ENCODE peak calls at places on chromosome 16, in seven cellular contexts. E, L, K, A, U, H and W are unnamed samples.

GRCh38 chr16:49150341-49150740 is 131.3 kb downstream of the CBLN1 start:
- DNase-seq in E (no peak), L (no peak), K (no peak), A (no peak), U (no peak), H (no peak), W (no peak)

GRCh38 chr16:66295761-66296546 is 70.5 kb upstream of the CDH5 start:
- DNase-seq in E (no peak), L (no peak), K (no peak), A (no peak), U (no peak), H (no peak), W (no peak)

GRCh38 chr16:89599451-89599858 is 14.0 kb upstream of the DPEP1 start:
- DNase-seq in E (no peak), L (no peak), K (no peak), A (no peak), U (peak), H (no peak), W (no peak)

GRCh38 chr16:424033-424622 is 1.3 kb upstream of the RAB11FIP3 start:
- DNase-seq in E (peak), L (peak), K (no peak), A (peak), U (peak), H (peak), W (peak)

GRCh38 chr16:5036228-5037156 is 2.8 kb upstream of the NAGPA start:
- DNase-seq in E (no peak), L (peak), K (no peak), A (no peak), U (no peak), H (no peak), W (no peak)

GRCh38 chr16:70692481-70693203 is 6.8 kb upstream of the MTSS2 start:
- DNase-seq in E (no peak), L (no peak), K (no peak), A (no peak), U (no peak), H (no peak), W (no peak)

GRCh38 chr16:89633064-89633631 is 19.7 kb downstream of the DPEP1 start:
- DNase-seq in E (no peak), L (no peak), K (no peak), A (peak), U (peak), H (no peak), W (no peak)

GRCh38 chr16:20984019-20984418 is 83.4 kb downstream of the LYRM1 start:
- DNase-seq in E (no peak), L (no peak), K (no peak), A (no peak), U (no peak), H (no peak), W (no peak)

GRCh38 chr16:66521951-66522771 is 27.8 kb downstream of the TK2 start:
- DNase-seq in E (no peak), L (peak), K (no peak), A (peak), U (no peak), H (peak), W (no peak)

GRCh38 chr16:9595393-9595792 is 503.9 kb downstream of the HAPSTR1 start:
- DNase-seq in E (no peak), L (no peak), K (no peak), A (no peak), U (no peak), H (no peak), W (no peak)

GRCh38 chr16:54175169-54175551 is 111.4 kb downstream of the IRX3 start:
- DNase-seq in E (no peak), L (no peak), K (peak), A (no peak), U (no peak), H (no peak), W (no peak)

GRCh38 chr16:2160915-2161551 is 5.5 kb downstream of the TRAF7 start:
- DNase-seq in E (no peak), L (peak), K (no peak), A (no peak), U (peak), H (no peak), W (no peak)

GRCh38 chr16:89637379-89637778 is 20.1 kb downstream of the CHMP1A start:
- DNase-seq in E (no peak), L (no peak), K (no peak), A (no peak), U (no peak), H (no peak), W (no peak)

GRCh38 chr16:3485821-3486505 is 9.3 kb downstream of the C16orf90 start:
- DNase-seq in E (no peak), L (no peak), K (no peak), A (no peak), U (no peak), H (no peak), W (no peak)

GRCh38 chr16:67544329-67544841 is 15.8 kb downstream of the RIPOR1 start:
- DNase-seq in E (no peak), L (no peak), K (no peak), A (no peak), U (no peak), H (no peak), W (no peak)

GRCh38 chr16:59259074-59259963 is 525.2 kb upstream of the GOT2 start:
- DNase-seq in E (no peak), L (no peak), K (no peak), A (no peak), U (no peak), H (no peak), W (no peak)

GRCh38 chr16:84603115-84603816 is 14.6 kb downstream of the COTL1 start:
- DNase-seq in E (peak), L (peak), K (peak), A (peak), U (peak), H (peak), W (peak)

GRCh38 chr16:79170565-79171242 is 429.8 kb downstream of the MAF start:
- DNase-seq in E (peak), L (peak), K (no peak), A (no peak), U (no peak), H (peak), W (no peak)

GRCh38 chr16:21145738-21146137 is 4.9 kb downstream of the DNAH3 start:
- DNase-seq in E (no peak), L (no peak), K (no peak), A (no peak), U (no peak), H (no peak), W (no peak)

GRCh38 chr16:3536851-3537250 is 36.0 kb downstream of the CLUAP1 start:
- DNase-seq in E (no peak), L (no peak), K (no peak), A (no peak), U (no peak), H (no peak), W (no peak)

DNA sequence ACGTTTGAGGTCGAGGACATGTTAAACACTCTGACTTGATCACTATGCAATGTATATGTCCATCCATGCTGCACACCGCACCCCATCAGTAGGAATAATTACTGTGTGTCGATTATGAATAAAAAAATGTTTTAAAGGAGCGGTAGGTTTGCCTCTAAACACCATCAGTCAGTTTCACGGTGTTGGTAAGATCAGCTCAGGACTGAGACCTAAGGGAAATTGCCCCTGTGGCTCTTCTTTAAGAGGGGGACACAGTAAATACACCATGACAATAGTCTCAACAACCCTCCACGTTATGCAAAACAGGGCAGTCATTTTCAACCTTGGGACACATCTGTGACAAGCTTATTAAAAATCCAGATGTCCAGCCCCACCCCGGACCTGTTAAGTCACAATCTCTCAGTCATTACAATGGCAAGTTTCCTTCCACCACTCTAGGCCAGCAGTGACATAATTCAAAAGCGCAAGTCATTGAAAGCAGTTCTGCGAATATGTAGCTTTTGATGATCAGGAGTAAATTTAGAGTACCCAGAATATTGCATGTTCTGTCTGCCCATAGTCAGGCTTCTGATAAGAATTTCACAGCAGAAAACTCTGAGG is 1.2 kb downstream of the ATMIN start:
- DNase-seq in E (no peak), L (no peak), K (no peak), A (no peak), U (no peak), H (no peak), W (no peak)
- H3K4me3 ChIP-seq in E (peak), L (peak), K (peak), A (peak), U (peak), H (peak), W (peak)

GRCh38 chr16:86578499-86579267 is at the start of gene FOXL1:
- DNase-seq in E (no peak), L (peak), K (no peak), A (peak), U (no peak), H (no peak), W (no peak)

GRCh38 chr16:86580063-86580797 is 1.9 kb downstream of the FOXL1 start:
- DNase-seq in E (no peak), L (no peak), K (no peak), A (no peak), U (no peak), H (no peak), W (no peak)

GRCh38 chr16:86578056-86578455 is 293 bp upstream of the FOXL1 start:
- DNase-seq in E (no peak), L (no peak), K (no peak), A (peak), U (no peak), H (no peak), W (peak)

GRCh38 chr16:86580798-86581185 is 2.4 kb downstream of the FOXL1 start:
- DNase-seq in E (no peak), L (no peak), K (no peak), A (no peak), U (no peak), H (no peak), W (no peak)

DNA sequence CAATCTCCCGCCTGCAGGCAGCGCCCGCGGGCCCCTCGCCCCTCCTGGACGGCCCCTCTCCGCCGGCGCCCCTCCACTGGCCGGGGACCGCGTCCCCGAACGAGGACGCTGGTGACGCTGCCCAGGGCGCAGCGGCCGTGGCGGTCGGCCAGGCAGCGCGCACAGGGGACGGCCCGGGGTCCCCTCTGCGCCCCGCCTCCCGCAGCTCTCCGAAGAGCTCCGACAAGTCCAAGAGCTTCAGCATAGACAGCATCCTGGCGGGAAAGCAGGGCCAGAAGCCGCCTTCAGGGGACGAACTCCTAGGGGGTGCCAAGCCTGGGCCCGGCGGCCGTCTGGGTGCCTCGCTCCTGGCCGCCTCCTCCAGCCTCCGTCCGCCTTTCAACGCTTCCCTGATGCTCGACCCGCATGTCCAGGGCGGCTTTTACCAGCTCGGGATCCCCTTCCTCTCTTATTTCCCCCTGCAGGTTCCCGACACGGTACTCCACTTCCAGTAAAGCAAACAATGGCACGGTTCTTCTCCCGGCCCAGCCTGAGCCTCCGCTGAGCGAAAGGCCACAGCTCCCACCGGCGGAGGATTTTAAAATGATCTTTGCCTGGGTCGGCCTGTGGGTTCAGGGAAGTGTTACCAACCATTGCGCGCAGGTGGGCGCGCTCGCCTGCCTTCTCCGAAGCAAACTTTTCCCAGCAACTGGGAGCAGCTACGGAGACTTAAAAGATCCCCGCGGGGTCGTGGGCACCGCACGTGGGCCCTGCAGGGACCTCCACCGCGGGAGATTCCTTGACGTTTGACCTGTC is 1.1 kb downstream of the FOXL1 start:
- DNase-seq in E (no peak), L (peak), K (no peak), A (no peak), U (no peak), H (no peak), W (no peak)
- H3K4me3 ChIP-seq in E (peak), L (peak), K (no peak), A (peak), U (no peak), H (no peak), W (peak)

DNA sequence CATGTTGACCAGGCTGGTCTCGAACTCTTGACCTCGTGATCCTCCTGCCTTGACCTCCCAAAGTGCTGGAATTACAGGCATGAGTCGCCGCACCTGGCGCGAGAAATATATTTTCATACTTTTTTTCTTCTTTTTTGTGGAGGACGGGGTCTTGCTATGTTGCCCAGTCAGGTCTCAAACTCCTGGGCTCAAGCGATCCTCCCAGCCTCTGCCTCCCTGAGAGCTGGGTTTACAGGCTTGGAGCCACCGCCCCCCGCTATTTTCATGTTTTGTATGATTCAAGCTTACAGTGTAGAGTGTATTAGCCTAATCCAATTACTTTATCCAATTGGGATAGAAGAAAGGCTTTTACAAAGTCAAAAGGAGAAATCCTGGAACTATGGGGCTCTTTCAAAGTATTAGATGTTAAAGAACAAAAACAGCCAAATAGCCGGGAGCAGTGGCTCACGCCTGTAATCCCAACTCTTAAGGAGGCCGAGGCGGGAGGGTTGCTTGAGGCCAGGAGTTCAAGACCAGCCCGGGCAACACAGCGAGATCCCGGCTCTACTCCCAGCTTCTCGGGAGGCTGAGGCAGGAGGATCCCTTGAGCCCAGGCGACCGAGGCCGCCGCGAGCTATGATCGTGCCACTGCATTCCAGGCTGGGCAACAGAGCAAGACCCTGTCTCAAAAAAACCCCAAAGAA is 1.4 kb upstream of the MAP1LC3B start:
- DNase-seq in E (no peak), L (no peak), K (no peak), A (no peak), U (no peak), H (no peak), W (no peak)
- H3K4me3 ChIP-seq in E (peak), L (no peak), K (no peak), A (no peak), U (peak), H (no peak), W (peak)

DNA sequence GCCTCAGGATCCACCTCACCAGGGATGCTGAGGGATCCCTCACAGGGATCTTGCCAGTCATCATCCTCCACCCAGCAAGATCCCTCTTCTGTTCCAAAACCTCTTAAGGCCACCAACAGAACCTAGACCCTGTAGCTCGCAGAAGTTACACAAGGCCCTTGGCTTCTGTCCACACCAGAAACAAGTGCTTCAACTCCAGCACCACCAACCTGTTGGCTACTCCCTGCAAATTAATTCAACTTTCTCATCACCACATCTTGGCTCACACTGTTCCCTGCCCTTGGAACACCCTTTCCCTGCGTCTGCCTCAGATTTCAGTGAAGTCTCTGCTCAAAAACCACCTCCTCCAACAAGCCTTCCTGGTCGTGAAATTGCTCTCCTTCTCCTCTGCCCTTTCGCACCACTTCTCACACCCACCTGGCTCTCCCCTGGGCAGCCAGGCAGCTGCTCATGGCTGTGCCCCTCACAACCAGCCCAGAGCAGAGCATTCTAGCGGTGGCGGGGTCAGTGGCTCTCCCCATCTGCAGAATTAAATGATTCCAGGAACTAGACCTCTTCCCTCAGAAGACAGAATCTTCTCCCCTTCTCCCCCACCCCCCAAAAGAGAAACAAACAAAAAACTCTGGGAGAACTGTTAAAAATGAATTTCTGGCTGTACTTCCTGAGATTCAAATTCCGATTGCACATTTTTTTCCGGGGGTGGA is 1.8 kb downstream of the PLLP start:
- DNase-seq in E (no peak), L (no peak), K (no peak), A (no peak), U (no peak), H (no peak), W (no peak)
- H3K4me3 ChIP-seq in E (no peak), L (no peak), K (peak), A (no peak), U (no peak), H (peak), W (no peak)

DNA sequence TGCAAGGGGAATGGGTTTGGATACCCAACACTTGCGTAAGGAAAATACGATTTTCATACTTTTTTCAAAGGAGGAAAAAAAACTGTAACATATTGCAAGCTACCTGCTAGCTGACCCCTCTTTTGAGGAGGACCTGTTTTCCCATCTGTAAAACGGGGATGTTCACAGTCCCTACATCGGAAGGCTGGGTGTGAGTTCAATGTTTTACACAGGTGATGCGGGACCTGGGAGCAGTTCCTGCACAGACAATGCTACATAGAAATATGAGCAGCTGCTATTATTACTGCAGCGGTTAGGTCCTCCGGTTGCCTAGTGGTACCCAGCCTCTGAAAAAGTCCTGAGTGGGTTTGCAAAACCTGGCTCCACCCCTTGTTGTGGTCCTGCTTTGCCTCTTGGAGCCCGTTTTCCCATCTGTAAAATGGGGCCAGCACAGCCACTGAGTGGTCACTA is 3.5 kb downstream of the SOCS1 start:
- DNase-seq in E (no peak), L (no peak), K (no peak), A (no peak), U (no peak), H (no peak), W (no peak)
- H3K4me3 ChIP-seq in E (no peak), L (no peak), K (no peak), A (peak), U (no peak), H (no peak), W (peak)

GRCh38 chr16:12120331-12120981 is 143.9 kb downstream of the SNX29 start:
- DNase-seq in E (peak), L (peak), K (no peak), A (peak), U (peak), H (no peak), W (no peak)
- H3K4me3 ChIP-seq in E (peak), L (no peak), K (no peak), A (no peak), U (peak), H (no peak), W (no peak)

DNA sequence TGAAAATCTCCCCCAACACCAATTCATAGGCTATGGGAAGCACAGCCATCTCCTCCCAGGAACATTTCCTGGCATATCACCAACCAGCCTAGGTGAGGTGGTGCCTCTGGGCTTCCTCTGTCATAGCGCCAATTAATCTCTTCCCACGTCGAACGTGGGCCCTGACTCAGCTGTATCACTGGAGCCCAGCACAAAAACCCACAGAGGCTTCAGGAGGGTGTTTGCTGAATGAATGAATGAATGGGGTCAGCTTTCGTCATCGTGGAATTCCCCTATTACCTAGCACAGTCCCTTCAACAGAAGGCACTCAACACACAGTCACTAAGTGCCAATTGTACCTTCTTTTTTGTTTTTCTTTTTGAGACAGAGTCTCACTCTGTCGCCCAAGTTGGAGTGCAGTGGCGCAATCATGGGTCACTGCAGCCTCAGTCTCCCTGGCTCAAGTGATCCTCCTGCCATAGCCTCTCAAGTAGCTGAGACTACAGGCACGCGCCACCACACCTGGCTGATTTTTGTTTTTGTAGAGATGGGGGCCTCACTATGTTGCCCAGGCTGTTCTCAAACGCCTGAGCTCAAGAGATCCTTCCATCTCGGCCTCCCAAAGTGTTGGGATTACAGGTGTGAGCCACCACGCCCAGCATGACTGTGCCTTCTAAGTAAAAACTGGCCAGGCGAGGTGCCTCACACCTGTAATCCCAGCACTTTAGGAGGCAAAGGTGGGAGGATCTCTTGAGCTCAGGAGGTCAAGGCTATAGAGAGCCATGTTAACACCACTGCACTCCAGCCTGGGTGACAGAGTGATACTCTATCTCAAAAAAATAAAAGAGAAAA is 4.1 kb downstream of the ZNF688 start:
- DNase-seq in E (no peak), L (no peak), K (no peak), A (no peak), U (no peak), H (no peak), W (no peak)
- H3K4me3 ChIP-seq in E (no peak), L (no peak), K (no peak), A (no peak), U (no peak), H (no peak), W (no peak)